ENCODE peak calls at places on chromosomes 11 and 22, in ten cellular contexts. Z, O, J, S, Q, V, E, D, N and R are unnamed samples.

GRCh38 chr22:43060213-43060612 is 29.0 kb downstream of the TTLL1 start:
- DNase-seq in J (no peak), S (peak; percentile 86), O (peak; percentile 30), Z (no peak), V (peak; percentile 60), N (no peak), Q (no peak), E (peak; percentile 12), D (no peak), R (peak; percentile 95)

GRCh38 chr22:35684270-35684700 is 33.4 kb upstream of the APOL5 start:
- DNase-seq in Q (no peak), V (no peak), Z (no peak), S (peak; percentile 59), N (no peak), J (no peak), O (no peak), D (no peak), E (no peak), R (peak; percentile 75)

GRCh38 chr11:131999084-131999483 is 628.7 kb downstream of the NTM start:
- DNase-seq in V (no peak), Z (no peak), Q (no peak), S (no peak), O (no peak), E (no peak), N (no peak), D (no peak), J (no peak), R (no peak)

GRCh38 chr22:38456841-38457699 is 2.1 kb upstream of the KCNJ4 start:
- DNase-seq in V (peak; percentile 47), N (no peak), Z (no peak), E (no peak), S (no peak), O (no peak), J (no peak), Q (no peak), D (no peak), R (no peak)

GRCh38 chr22:30221121-30221992 is 25.2 kb downstream of the LIF start:
- DNase-seq in V (no peak), E (peak; percentile 56), S (no peak), N (no peak), J (no peak), O (no peak), D (no peak), Z (no peak), Q (no peak), R (no peak)

GRCh38 chr11:114610550-114610949 is 15.0 kb upstream of the NXPE4 start:
- DNase-seq in Q (no peak), E (no peak), V (no peak), D (no peak), J (no peak), Z (no peak), N (no peak), S (no peak), O (no peak), R (peak; percentile 5)

GRCh38 chr22:50446708-50447575 is 27.9 kb downstream of the SBF1 start:
- DNase-seq in N (no peak), Q (no peak), Z (no peak), J (peak; percentile 17), S (no peak), V (no peak), E (no peak), D (no peak), O (peak; percentile 44), R (no peak)

GRCh38 chr11:78202733-78203167 is 14.0 kb downstream of the USP35 start:
- DNase-seq in V (no peak), Z (no peak), O (no peak), E (peak; percentile 70), J (no peak), S (no peak), N (no peak), Q (no peak), D (no peak), R (no peak)

GRCh38 chr22:37618072-37618656 is 9.5 kb downstream of the GGA1 start:
- DNase-seq in J (no peak), S (no peak), O (no peak), Q (no peak), Z (no peak), N (no peak), V (no peak), E (no peak), D (no peak), R (no peak)

GRCh38 chr22:48343461-48343860 is 1484.2 kb downstream of the BRD1 start:
- DNase-seq in N (no peak), D (no peak), J (no peak), S (no peak), V (no peak), E (no peak), Q (no peak), O (no peak), Z (no peak), R (no peak)

GRCh38 chr22:48342732-48343131 is 1484.9 kb downstream of the BRD1 start:
- DNase-seq in O (no peak), N (no peak), J (no peak), S (no peak), E (no peak), Q (no peak), V (no peak), Z (no peak), D (no peak), R (no peak)

GRCh38 chr22:48340727-48341709 is 1486.7 kb downstream of the BRD1 start:
- DNase-seq in Z (no peak), E (no peak), N (no peak), J (no peak), Q (no peak), S (no peak), D (no peak), V (no peak), O (no peak), R (peak; percentile 45)

GRCh38 chr22:48340191-48340590 is 1487.5 kb downstream of the BRD1 start:
- DNase-seq in N (no peak), Z (peak; percentile 33), E (no peak), V (no peak), Q (no peak), O (no peak), S (no peak), J (no peak), D (no peak), R (no peak)

GRCh38 chr22:48342016-48342415 is 1485.7 kb downstream of the BRD1 start:
- DNase-seq in Q (no peak), O (no peak), V (no peak), J (no peak), D (no peak), S (no peak), E (no peak), N (no peak), Z (no peak), R (no peak)
- H3K9me3 ChIP-seq in Q (peaks cover 88% of the 10 kb centered on the region), O (no peaks in the 10 kb centered on the region), V (no peaks in the 10 kb centered on the region), J (no peaks in the 10 kb centered on the region), D (peaks cover 12% of the 10 kb centered on the region), S (no peaks in the 10 kb centered on the region), E (no peaks in the 10 kb centered on the region), N (no peaks in the 10 kb centered on the region), Z (no peaks in the 10 kb centered on the region), R (no peaks in the 10 kb centered on the region)

GRCh38 chr22:49086181-49086580 is 741.5 kb downstream of the BRD1 start:
- DNase-seq in O (no peak), S (no peak), Q (no peak), D (no peak), E (no peak), N (no peak), Z (no peak), V (no peak), J (no peak), R (no peak)

GRCh38 chr22:49083607-49084006 is 744.1 kb downstream of the BRD1 start:
- DNase-seq in Q (no peak), E (no peak), V (no peak), O (no peak), D (no peak), S (no peak), Z (no peak), N (no peak), J (no peak), R (no peak)

GRCh38 chr22:49086606-49087157 is 741.0 kb downstream of the BRD1 start:
- DNase-seq in D (no peak), O (no peak), N (no peak), S (no peak), J (no peak), V (no peak), Q (no peak), E (no peak), Z (no peak), R (no peak)

GRCh38 chr22:49081926-49082325 is 745.7 kb downstream of the BRD1 start:
- DNase-seq in N (no peak), D (no peak), J (no peak), S (no peak), Z (no peak), Q (no peak), E (no peak), V (no peak), O (no peak), R (no peak)

DNA sequence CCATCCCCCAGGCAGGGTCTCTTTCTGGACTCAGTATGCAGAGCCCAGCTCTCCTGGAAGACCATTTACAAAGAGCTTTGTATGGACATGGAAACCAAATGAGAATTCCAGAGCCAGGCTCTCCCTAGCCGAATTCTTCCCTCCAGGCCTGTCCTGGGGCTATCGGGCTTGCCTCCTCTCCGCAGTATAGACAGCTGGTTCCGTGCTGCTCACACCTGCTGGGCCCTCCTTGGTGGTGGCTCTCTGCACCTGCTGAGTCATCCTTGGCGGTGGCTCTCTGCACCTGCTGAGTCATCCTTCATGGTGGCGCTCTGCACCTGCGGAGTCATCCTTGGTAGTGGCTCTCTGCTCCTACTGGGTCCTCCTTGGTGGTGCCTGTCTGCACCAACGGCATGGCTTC is 743.5 kb downstream of the BRD1 start:
- DNase-seq in E (no peak), J (no peak), V (no peak), N (no peak), Z (no peak), S (peak; percentile 55), D (no peak), Q (no peak), O (no peak), R (no peak)
- H3K9me3 ChIP-seq in E (no peaks in the 10 kb centered on the region), J (no peaks in the 10 kb centered on the region), V (no peaks in the 10 kb centered on the region), N (no peaks in the 10 kb centered on the region), Z (no peaks in the 10 kb centered on the region), S (no peaks in the 10 kb centered on the region), D (peaks cover 11% of the 10 kb centered on the region), Q (peaks cover 87% of the 10 kb centered on the region), O (no peaks in the 10 kb centered on the region), R (no peaks in the 10 kb centered on the region)

GRCh38 chr11:31813961-31814868 is 3.1 kb upstream of the PAX6 start:
- DNase-seq in Z (no peak), D (no peak), N (no peak), O (no peak), V (peak; percentile 48), J (no peak), S (peak; percentile 53), E (no peak), Q (no peak), R (peak; percentile 80)
- H3K9me3 ChIP-seq in Z (no peaks in the 10 kb centered on the region), D (no peaks in the 10 kb centered on the region), N (no peaks in the 10 kb centered on the region), O (no peaks in the 10 kb centered on the region), V (no peaks in the 10 kb centered on the region), J (no peaks in the 10 kb centered on the region), S (no peaks in the 10 kb centered on the region), E (no peaks in the 10 kb centered on the region), Q (peaks cover 22% of the 10 kb centered on the region), R (no peaks in the 10 kb centered on the region)

DNA sequence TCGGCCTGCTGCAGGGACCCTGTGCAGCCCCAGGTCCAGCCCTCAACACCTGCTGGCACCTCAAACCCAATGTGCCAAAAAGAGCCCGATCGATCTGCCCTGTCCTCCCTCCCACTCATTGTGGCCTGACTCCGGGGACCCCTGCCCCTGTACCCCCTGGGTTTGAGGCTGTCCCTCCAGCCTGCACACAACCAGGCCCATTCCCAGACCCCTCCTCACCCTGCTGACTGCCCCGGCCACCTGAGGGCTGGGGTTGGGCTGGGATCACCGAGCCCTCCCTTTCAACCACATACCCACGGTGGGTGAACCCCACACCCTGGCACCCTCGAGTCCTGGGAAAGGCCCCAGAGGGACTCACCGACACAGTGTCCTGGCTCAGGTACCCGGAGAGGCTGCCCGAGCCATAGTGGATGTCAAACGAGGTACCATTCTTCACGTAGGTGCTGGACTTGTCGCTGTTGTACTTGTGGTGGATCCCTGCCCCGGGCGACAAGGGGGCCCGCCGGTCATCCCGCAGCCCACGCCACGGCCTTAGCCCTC is 5.0 kb downstream of the CTSD start:
- DNase-seq in Q (no peak), V (no peak), S (no peak), Z (no peak), D (no peak), J (peak; percentile 12), O (no peak), E (no peak), N (no peak), R (no peak)
- H3K9me3 ChIP-seq in Q (no peaks in the 10 kb centered on the region), V (no peaks in the 10 kb centered on the region), S (no peaks in the 10 kb centered on the region), Z (no peaks in the 10 kb centered on the region), D (no peaks in the 10 kb centered on the region), J (no peaks in the 10 kb centered on the region), O (no peaks in the 10 kb centered on the region), E (no peaks in the 10 kb centered on the region), N (no peaks in the 10 kb centered on the region), R (no peaks in the 10 kb centered on the region)